ENCODE peak calls at places on chromosomes 2 and 18, in eight cellular contexts. G is NCI-H1436, B is head of caudate nucleus, F is uterus, P is HEK293T, K is NCI-H748 treated with DMSO at 0.1 percent for 48 hours, U is lower lobe of right lung, Y is omental fat pad. S is an unnamed sample.

GRCh38 chr2:159904127-159904564 is 106.1 kb upstream of the CD302 start:
- DNase-seq in G (no peak), B (no peak), F (no peak), P (no peak), K (no peak), U (no peak), Y (no peak), S (peak)

GRCh38 chr18:37368110-37368812 is 197.3 kb downstream of the CELF4 start:
- DNase-seq in G (no peak), B (no peak), F (no peak), P (no peak), K (no peak), U (no peak), Y (no peak), S (no peak)

GRCh38 chr18:48320639-48320945 is 88.6 kb downstream of the ZBTB7C start:
- DNase-seq in G (no peak), B (no peak), F (no peak), P (no peak), K (no peak), U (no peak), Y (no peak), S (no peak)

GRCh38 chr18:33184918-33185317 is 255.6 kb downstream of the CCDC178 start:
- DNase-seq in G (no peak), B (no peak), F (no peak), P (no peak), K (no peak), U (no peak), Y (no peak), S (no peak)

GRCh38 chr2:46601328-46601963 is 122.1 kb downstream of the TMEM247 start:
- DNase-seq in G (no peak), B (no peak), F (no peak), P (no peak), K (no peak), U (no peak), Y (no peak), S (no peak)

GRCh38 chr2:241070811-241071676 is 31.0 kb downstream of the MTERF4 start:
- DNase-seq in G (no peak), B (peak), F (no peak), P (no peak), K (no peak), U (no peak), Y (no peak), S (no peak)

GRCh38 chr18:67239826-67240225 is 276.7 kb downstream of the DSEL start:
- DNase-seq in G (no peak), B (no peak), F (no peak), P (no peak), K (no peak), U (no peak), Y (no peak), S (no peak)

GRCh38 chr18:10142496-10143160 is 228.8 kb downstream of the VAPA start:
- DNase-seq in G (no peak), B (peak), F (no peak), P (no peak), K (no peak), U (no peak), Y (no peak), S (no peak)

GRCh38 chr2:190887089-190887488 is 6.5 kb downstream of the GLS start:
- DNase-seq in G (no peak), B (no peak), F (no peak), P (no peak), K (no peak), U (no peak), Y (no peak), S (no peak)

GRCh38 chr2:201807452-201807980 is 1.2 kb downstream of the CDK15 start:
- DNase-seq in G (no peak), B (no peak), F (peak), P (peak), K (no peak), U (no peak), Y (no peak), S (no peak)

GRCh38 chr2:201984800-201985525 is 48.7 kb upstream of the FZD7 start:
- DNase-seq in G (no peak), B (peak), F (no peak), P (no peak), K (no peak), U (no peak), Y (no peak), S (no peak)

GRCh38 chr18:50468802-50469201 is 91.1 kb upstream of the MAPK4 start:
- DNase-seq in G (no peak), B (no peak), F (no peak), P (no peak), K (no peak), U (no peak), Y (no peak), S (no peak)

GRCh38 chr2:105737980-105738657 is 6.6 kb upstream of the NCK2 start:
- DNase-seq in G (no peak), B (no peak), F (no peak), P (no peak), K (no peak), U (no peak), Y (no peak), S (no peak)

GRCh38 chr2:241005569-241005968 is 7.2 kb downstream of the SNED1 start:
- DNase-seq in G (no peak), B (no peak), F (no peak), P (no peak), K (no peak), U (no peak), Y (no peak), S (no peak)

GRCh38 chr2:42659601-42660000 is 91.2 kb downstream of the MTA3 start:
- DNase-seq in G (no peak), B (peak), F (no peak), P (no peak), K (no peak), U (no peak), Y (no peak), S (no peak)

GRCh38 chr2:212265777-212266176 is 272.8 kb downstream of the ERBB4 start:
- DNase-seq in G (no peak), B (no peak), F (no peak), P (no peak), K (no peak), U (no peak), Y (no peak), S (no peak)

GRCh38 chr2:6831229-6831628 is 34.5 kb downstream of the CMPK2 start:
- DNase-seq in G (no peak), B (no peak), F (no peak), P (no peak), K (no peak), U (no peak), Y (no peak), S (no peak)

GRCh38 chr2:457287-457686 is 169.4 kb upstream of the ALKAL2 start:
- DNase-seq in G (no peak), B (no peak), F (no peak), P (no peak), K (no peak), U (no peak), Y (no peak), S (no peak)

GRCh38 chr2:146661494-146662096 is 1183.2 kb upstream of the ACVR2A start:
- DNase-seq in G (peak), B (no peak), F (no peak), P (peak), K (peak), U (no peak), Y (no peak), S (no peak)

GRCh38 chr2:85935746-85936208 is 47.0 kb upstream of the ST3GAL5 start:
- DNase-seq in G (no peak), B (no peak), F (no peak), P (peak), K (no peak), U (no peak), Y (no peak), S (no peak)

GRCh38 chr2:20444113-20444992 is 2.5 kb upstream of the RHOB start:
- DNase-seq in G (no peak), B (no peak), F (no peak), P (no peak), K (no peak), U (no peak), Y (no peak), S (peak)

GRCh38 chr2:220318508-220318907 is 691.1 kb downstream of the SLC4A3 start:
- DNase-seq in G (no peak), B (no peak), F (no peak), P (no peak), K (no peak), U (no peak), Y (no peak), S (no peak)

GRCh38 chr2:239611222-239611795 is 210.5 kb upstream of the HDAC4 start:
- DNase-seq in G (no peak), B (no peak), F (peak), P (no peak), K (no peak), U (no peak), Y (peak), S (peak)

GRCh38 chr2:144517825-144518699 is 1.9 kb downstream of the ZEB2 start:
- DNase-seq in G (no peak), B (no peak), F (no peak), P (no peak), K (no peak), U (no peak), Y (no peak), S (no peak)

GRCh38 chr18:79789091-79789891 is 8.4 kb upstream of the KCNG2 start:
- DNase-seq in G (no peak), B (no peak), F (no peak), P (no peak), K (no peak), U (no peak), Y (no peak), S (peak)

GRCh38 chr2:112482309-112483046 is 522 bp downstream of the TTL start:
- DNase-seq in G (peak), B (peak), F (peak), P (peak), K (no peak), U (peak), Y (no peak), S (peak)

GRCh38 chr2:239252433-239253200 is 148.2 kb downstream of the HDAC4 start:
- DNase-seq in G (no peak), B (peak), F (no peak), P (no peak), K (no peak), U (peak), Y (no peak), S (no peak)

S was measured in activated effector memory CD4-positive, alpha-beta T cell treated with anti-CD3 and anti-CD28 coated beads, Interleukin-2, amount 50 U/mL, for 16 hours.